ENCODE peak calls at places on chromosome X, in seven cellular contexts. One of them, this sample, is unnamed.
A peak's percentile ranks its signal among the peaks of the same experiment; 100 is the strongest.

GRCh38 chrX:38154818-38155217 is 65.9 kb downstream of the SRPX start:
- DNase-seq in CD8-positive, alpha-beta T cell: no peak
- DNase-seq in activated naive CD4-positive, alpha-beta T cell: no peak
- DNase-seq in WERI-Rb-1: no peak
- DNase-seq in lung microvascular endothelial cell: no peak
- DNase-seq in MCF 10A: no peak
- DNase-seq in D341Med: no peak
- DNase-seq in this sample: no peak

GRCh38 chrX:46913710-46914109 is 1.5 kb downstream of the JADE3 start:
- DNase-seq in CD8-positive, alpha-beta T cell: no peak
- DNase-seq in activated naive CD4-positive, alpha-beta T cell: no peak
- DNase-seq in MCF 10A: peak; percentile 23
- DNase-seq in D341Med: no peak
- DNase-seq in WERI-Rb-1: no peak
- DNase-seq in lung microvascular endothelial cell: peak; percentile 34
- DNase-seq in this sample: no peak

GRCh38 chrX:112687189-112687691 is 7.5 kb upstream of the LHFPL1 start:
- DNase-seq in MCF 10A: peak; percentile 33
- DNase-seq in D341Med: no peak
- DNase-seq in WERI-Rb-1: no peak
- DNase-seq in CD8-positive, alpha-beta T cell: no peak
- DNase-seq in lung microvascular endothelial cell: no peak
- DNase-seq in activated naive CD4-positive, alpha-beta T cell: no peak
- DNase-seq in this sample: no peak

GRCh38 chrX:54470054-54470760 is 25.8 kb downstream of the FGD1 start:
- DNase-seq in WERI-Rb-1: no peak
- DNase-seq in MCF 10A: no peak
- DNase-seq in lung microvascular endothelial cell: no peak
- DNase-seq in CD8-positive, alpha-beta T cell: no peak
- DNase-seq in activated naive CD4-positive, alpha-beta T cell: no peak
- DNase-seq in D341Med: no peak
- DNase-seq in this sample: no peak

GRCh38 chrX:43718956-43719355 is 62.9 kb downstream of the MAOA start:
- DNase-seq in MCF 10A: no peak
- DNase-seq in WERI-Rb-1: no peak
- DNase-seq in lung microvascular endothelial cell: no peak
- DNase-seq in D341Med: no peak
- DNase-seq in activated naive CD4-positive, alpha-beta T cell: no peak
- DNase-seq in CD8-positive, alpha-beta T cell: no peak
- DNase-seq in this sample: no peak

GRCh38 chrX:150873616-150874015 is 24.9 kb downstream of the CD99L2 start:
- DNase-seq in MCF 10A: peak; percentile 75
- DNase-seq in lung microvascular endothelial cell: peak; percentile 14
- DNase-seq in D341Med: no peak
- DNase-seq in CD8-positive, alpha-beta T cell: no peak
- DNase-seq in WERI-Rb-1: no peak
- DNase-seq in activated naive CD4-positive, alpha-beta T cell: no peak
- DNase-seq in this sample: no peak

GRCh38 chrX:53074987-53075386 is 7.2 kb upstream of the TSPYL2 start:
- DNase-seq in lung microvascular endothelial cell: no peak
- DNase-seq in WERI-Rb-1: no peak
- DNase-seq in activated naive CD4-positive, alpha-beta T cell: no peak
- DNase-seq in MCF 10A: peak; percentile 18
- DNase-seq in D341Med: no peak
- DNase-seq in CD8-positive, alpha-beta T cell: no peak
- DNase-seq in this sample: no peak

GRCh38 chrX:71178908-71179307 is 34.3 kb downstream of the NLGN3 start:
- DNase-seq in lung microvascular endothelial cell: peak; percentile 70
- DNase-seq in CD8-positive, alpha-beta T cell: no peak
- DNase-seq in D341Med: peak; percentile 51
- DNase-seq in WERI-Rb-1: peak; percentile 53
- DNase-seq in MCF 10A: peak; percentile 69
- DNase-seq in activated naive CD4-positive, alpha-beta T cell: peak; percentile 1
- DNase-seq in this sample: peak; percentile 65

GRCh38 chrX:2696698-2697215 is 5.7 kb downstream of the CD99 start:
- DNase-seq in WERI-Rb-1: no peak
- DNase-seq in lung microvascular endothelial cell: peak; percentile 95
- DNase-seq in activated naive CD4-positive, alpha-beta T cell: no peak
- DNase-seq in CD8-positive, alpha-beta T cell: peak; percentile 69
- DNase-seq in D341Med: no peak
- DNase-seq in MCF 10A: peak; percentile 83
- DNase-seq in this sample: no peak

GRCh38 chrX:15301924-15302323 is 13.5 kb downstream of the ASB11 start:
- DNase-seq in activated naive CD4-positive, alpha-beta T cell: no peak
- DNase-seq in CD8-positive, alpha-beta T cell: peak; percentile 18
- DNase-seq in D341Med: no peak
- DNase-seq in lung microvascular endothelial cell: no peak
- DNase-seq in WERI-Rb-1: no peak
- DNase-seq in MCF 10A: peak; percentile 50
- DNase-seq in this sample: no peak

GRCh38 chrX:110002300-110003166 is at the start of gene TMEM164:
- DNase-seq in WERI-Rb-1: peak; percentile 90
- DNase-seq in activated naive CD4-positive, alpha-beta T cell: peak; percentile 73
- DNase-seq in lung microvascular endothelial cell: peak; percentile 78
- DNase-seq in MCF 10A: peak; percentile 70
- DNase-seq in CD8-positive, alpha-beta T cell: peak; percentile 79
- DNase-seq in D341Med: peak; percentile 82
- DNase-seq in this sample: peak; percentile 64

GRCh38 chrX:126300401-126300800 is 134.3 kb upstream of the DCAF12L2 start:
- DNase-seq in D341Med: no peak
- DNase-seq in lung microvascular endothelial cell: no peak
- DNase-seq in activated naive CD4-positive, alpha-beta T cell: no peak
- DNase-seq in WERI-Rb-1: no peak
- DNase-seq in CD8-positive, alpha-beta T cell: no peak
- DNase-seq in MCF 10A: no peak
- DNase-seq in this sample: no peak

GRCh38 chrX:11151799-11152591 is 40.9 kb downstream of the HCCS start:
- DNase-seq in CD8-positive, alpha-beta T cell: no peak
- DNase-seq in MCF 10A: no peak
- DNase-seq in activated naive CD4-positive, alpha-beta T cell: no peak
- DNase-seq in lung microvascular endothelial cell: no peak
- DNase-seq in WERI-Rb-1: peak; percentile 39
- DNase-seq in D341Med: no peak
- DNase-seq in this sample: no peak

GRCh38 chrX:128961290-128961689 is 562.0 kb downstream of the SMARCA1 start:
- DNase-seq in activated naive CD4-positive, alpha-beta T cell: no peak
- DNase-seq in WERI-Rb-1: no peak
- DNase-seq in CD8-positive, alpha-beta T cell: no peak
- DNase-seq in lung microvascular endothelial cell: no peak
- DNase-seq in D341Med: no peak
- DNase-seq in MCF 10A: no peak
- DNase-seq in this sample: no peak

GRCh38 chrX:35166023-35166422 is 223.4 kb downstream of the FAM47B start:
- DNase-seq in WERI-Rb-1: no peak
- DNase-seq in activated naive CD4-positive, alpha-beta T cell: no peak
- DNase-seq in D341Med: no peak
- DNase-seq in CD8-positive, alpha-beta T cell: no peak
- DNase-seq in lung microvascular endothelial cell: no peak
- DNase-seq in MCF 10A: no peak
- DNase-seq in this sample: no peak

GRCh38 chrX:153539171-153539978 is 21.9 kb downstream of the ATP2B3 start:
- DNase-seq in WERI-Rb-1: peak; percentile 92
- DNase-seq in lung microvascular endothelial cell: peak; percentile 64
- DNase-seq in activated naive CD4-positive, alpha-beta T cell: peak; percentile 48
- DNase-seq in D341Med: peak; percentile 82
- DNase-seq in CD8-positive, alpha-beta T cell: peak; percentile 48
- DNase-seq in MCF 10A: peak; percentile 55
- DNase-seq in this sample: peak; percentile 68

GRCh38 chrX:38699116-38699515 is 102.1 kb upstream of the MID1IP1 start:
- DNase-seq in D341Med: no peak
- DNase-seq in CD8-positive, alpha-beta T cell: no peak
- DNase-seq in lung microvascular endothelial cell: no peak
- DNase-seq in MCF 10A: no peak
- DNase-seq in WERI-Rb-1: no peak
- DNase-seq in activated naive CD4-positive, alpha-beta T cell: no peak
- DNase-seq in this sample: no peak

GRCh38 chrX:78747471-78747870 is at the start of gene LPAR4:
- DNase-seq in MCF 10A: no peak
- DNase-seq in activated naive CD4-positive, alpha-beta T cell: no peak
- DNase-seq in lung microvascular endothelial cell: no peak
- DNase-seq in CD8-positive, alpha-beta T cell: no peak
- DNase-seq in D341Med: no peak
- DNase-seq in WERI-Rb-1: no peak
- DNase-seq in this sample: no peak

GRCh38 chrX:68114573-68115199 is 318.6 kb downstream of the OPHN1 start:
- DNase-seq in lung microvascular endothelial cell: no peak
- DNase-seq in MCF 10A: peak; percentile 47
- DNase-seq in CD8-positive, alpha-beta T cell: no peak
- DNase-seq in WERI-Rb-1: no peak
- DNase-seq in D341Med: no peak
- DNase-seq in activated naive CD4-positive, alpha-beta T cell: no peak
- DNase-seq in this sample: peak; percentile 42

GRCh38 chrX:1661048-1661921 is 46.4 kb downstream of the ASMT start:
- DNase-seq in D341Med: peak; percentile 72
- DNase-seq in WERI-Rb-1: peak; percentile 72
- DNase-seq in CD8-positive, alpha-beta T cell: peak; percentile 99
- DNase-seq in activated naive CD4-positive, alpha-beta T cell: peak; percentile 41
- DNase-seq in MCF 10A: no peak
- DNase-seq in lung microvascular endothelial cell: no peak
- DNase-seq in this sample: peak; percentile 18

GRCh38 chrX:105765691-105766090 is 56.6 kb upstream of the NRK start:
- DNase-seq in MCF 10A: no peak
- DNase-seq in CD8-positive, alpha-beta T cell: no peak
- DNase-seq in activated naive CD4-positive, alpha-beta T cell: no peak
- DNase-seq in lung microvascular endothelial cell: no peak
- DNase-seq in WERI-Rb-1: no peak
- DNase-seq in D341Med: no peak
- DNase-seq in this sample: no peak

GRCh38 chrX:572490-573124 is 58.0 kb upstream of the SHOX start:
- DNase-seq in WERI-Rb-1: no peak
- DNase-seq in D341Med: no peak
- DNase-seq in lung microvascular endothelial cell: no peak
- DNase-seq in MCF 10A: no peak
- DNase-seq in activated naive CD4-positive, alpha-beta T cell: no peak
- DNase-seq in CD8-positive, alpha-beta T cell: no peak
- DNase-seq in this sample: no peak